ENCODE peak calls at places on chromosomes 6 and 20, in seven cellular contexts. U is endothelial cell; R is H9; T is left ventricle myocardium inferior; K is lower lobe of right lung; P is CD4-positive, alpha-beta T cell; E is foreskin fibroblast. B is an unnamed sample.

GRCh38 chr6:157314705-157315321 is 8.5 kb downstream of the TMEM242 start:
- DNase-seq in U (no peak), R (no peak), T (no peak), K (no peak), P (no peak), E (peak), B (no peak)

GRCh38 chr6:32151885-32152311 is at the start of gene PRRT1:
- DNase-seq in U (no peak), R (no peak), T (no peak), K (no peak), P (no peak), E (no peak), B (no peak)

GRCh38 chr20:25466846-25467245 is 59.4 kb downstream of the GINS1 start:
- DNase-seq in U (no peak), R (no peak), T (no peak), K (no peak), P (no peak), E (no peak), B (no peak)

GRCh38 chr6:17527076-17527475 is 73.0 kb upstream of the FAM8A1 start:
- DNase-seq in U (no peak), R (no peak), T (no peak), K (no peak), P (no peak), E (no peak), B (no peak)

GRCh38 chr6:55632953-55633352 is 54.0 kb upstream of the HMGCLL1 start:
- DNase-seq in U (no peak), R (no peak), T (no peak), K (no peak), P (no peak), E (peak), B (no peak)

GRCh38 chr20:47243906-47244305 is 112.6 kb downstream of the ZMYND8 start:
- DNase-seq in U (no peak), R (no peak), T (no peak), K (no peak), P (no peak), E (no peak), B (no peak)

GRCh38 chr6:3451498-3451897 is 5.4 kb downstream of the SLC22A23 start:
- DNase-seq in U (no peak), R (no peak), T (no peak), K (no peak), P (no peak), E (no peak), B (no peak)

GRCh38 chr20:43536041-43536816 is 22.6 kb upstream of the SGK2 start:
- DNase-seq in U (no peak), R (no peak), T (no peak), K (no peak), P (no peak), E (no peak), B (no peak)

GRCh38 chr20:19958923-19959322 is 58.2 kb upstream of the NAA20 start:
- DNase-seq in U (no peak), R (no peak), T (no peak), K (no peak), P (no peak), E (no peak), B (no peak)

GRCh38 chr6:44237021-44237812 is 9.7 kb upstream of the HSP90AB1 start:
- DNase-seq in U (peak), R (peak), T (peak), K (peak), P (peak), E (peak), B (peak)

GRCh38 chr6:111119550-111120329 is 32.4 kb downstream of the SLC16A10 start:
- DNase-seq in U (no peak), R (no peak), T (no peak), K (no peak), P (no peak), E (no peak), B (no peak)

DNA sequence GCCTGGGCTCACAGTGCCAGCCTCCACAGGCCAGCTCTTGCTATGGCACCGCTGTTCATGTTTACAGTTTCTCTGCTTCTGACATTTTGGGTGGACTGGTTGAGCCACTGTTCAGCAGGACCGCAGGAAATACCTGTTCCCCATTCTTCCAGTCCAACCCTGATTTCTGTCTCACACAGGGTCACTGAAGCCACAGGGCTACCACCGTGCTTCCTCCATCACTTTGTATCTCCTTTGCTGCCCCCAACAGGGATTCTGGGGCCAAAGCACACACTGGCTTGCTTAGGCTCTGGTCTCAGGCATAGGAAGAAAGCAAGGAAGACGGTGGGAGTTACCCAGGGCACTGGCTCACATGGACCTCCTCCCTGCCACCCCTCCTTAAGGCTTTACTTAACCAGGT is 164.5 kb downstream of the UNC5CL start:
- DNase-seq in U (peak), R (peak), T (no peak), K (no peak), P (no peak), E (no peak), B (peak)
- TF ChIP-seq CTCF in U (no peak), R (peak), T (no peak), K (no peak), P (no peak), E (no peak), B (peak)

DNA sequence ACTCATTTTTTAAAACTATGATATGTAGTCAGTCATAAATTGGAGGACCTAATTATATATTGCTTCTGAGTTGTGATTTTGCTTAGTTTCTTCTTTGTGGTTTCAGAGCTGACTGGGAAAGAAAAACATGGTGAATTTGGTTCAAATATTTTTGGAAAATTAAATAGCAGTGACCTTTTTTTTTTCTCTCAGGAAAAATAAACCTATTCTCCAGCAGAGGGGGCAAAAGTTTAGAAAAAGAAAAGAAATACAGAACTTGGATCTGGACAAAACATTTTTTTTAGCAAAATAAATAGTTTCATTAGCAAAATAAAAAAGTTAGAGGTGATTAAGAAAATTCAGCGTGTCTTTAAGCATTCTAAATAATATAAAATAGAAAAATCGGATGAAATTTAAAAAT is 10.2 kb downstream of the COL10A1 start:
- DNase-seq in U (no peak), R (no peak), T (no peak), K (no peak), P (no peak), E (no peak), B (no peak)
- TF ChIP-seq CTCF in U (peak), R (peak), T (peak), K (peak), P (no peak), E (peak), B (peak)

GRCh38 chr6:128520436-128521301 is at the start of gene PTPRK:
- DNase-seq in U (peak), R (peak), T (peak), K (peak), P (peak), E (peak), B (peak)
- TF ChIP-seq CTCF in U (peak), R (peak), T (peak), K (peak), P (no peak), E (peak), B (peak)

DNA sequence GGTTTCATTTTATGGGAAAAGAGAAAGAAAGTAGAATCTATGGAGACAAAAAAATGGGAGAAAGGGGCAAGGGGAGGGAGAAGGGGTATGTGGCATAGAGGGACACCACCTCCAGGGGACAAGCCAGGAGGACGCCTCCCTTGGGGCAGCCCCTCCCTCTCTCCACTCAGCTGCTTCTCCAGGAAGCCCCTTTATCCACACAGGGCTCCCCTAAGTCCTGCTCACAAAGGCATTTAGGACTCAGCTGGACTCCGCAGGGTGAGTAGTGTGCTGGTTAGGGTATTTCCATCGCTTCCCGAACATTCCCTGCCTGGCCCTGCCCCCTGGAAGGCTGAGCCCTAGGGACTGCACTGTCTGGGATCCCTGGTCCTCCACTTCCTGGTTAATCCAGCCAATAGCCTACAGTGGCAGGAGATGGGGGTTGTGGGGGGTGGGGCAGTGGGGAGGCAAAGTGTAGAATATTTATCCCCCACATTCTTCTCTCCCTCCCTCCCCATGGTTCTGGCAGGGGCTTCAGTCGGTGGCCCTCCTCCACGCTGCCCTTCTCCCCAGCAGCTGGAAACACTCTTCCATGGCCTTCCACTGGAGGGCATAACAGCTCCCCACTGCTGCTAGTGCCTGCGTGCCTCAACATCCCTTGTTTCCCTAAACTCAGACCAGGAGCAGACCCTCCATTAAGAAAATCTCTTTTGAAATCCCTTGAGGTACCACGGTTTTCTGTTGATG is 84.8 kb downstream of the SNX5 start:
- DNase-seq in U (no peak), R (no peak), T (no peak), K (no peak), P (no peak), E (no peak), B (no peak)
- TF ChIP-seq CTCF in U (no peak), R (peak), T (no peak), K (no peak), P (no peak), E (no peak), B (no peak)

DNA sequence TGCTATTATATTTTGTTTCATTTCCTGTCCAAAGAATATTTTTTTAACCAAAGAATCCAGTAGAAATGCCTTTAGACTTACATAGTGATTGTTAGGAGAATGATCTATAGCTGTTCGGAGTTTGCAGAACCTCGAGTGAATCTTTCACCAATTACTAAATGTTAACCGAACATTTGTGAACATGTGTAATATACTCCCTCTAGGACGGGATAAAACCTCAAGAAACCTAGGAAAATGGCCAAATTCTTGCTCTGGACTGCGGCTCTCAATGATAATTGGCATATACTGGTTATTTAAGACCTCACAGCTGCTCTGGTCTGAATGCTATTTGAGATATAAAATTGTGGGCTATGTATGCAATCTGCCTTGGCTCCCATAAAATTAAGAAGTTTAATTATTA is 137.1 kb downstream of the PACRG start:
- DNase-seq in U (no peak), R (no peak), T (no peak), K (no peak), P (no peak), E (no peak), B (no peak)
- TF ChIP-seq CTCF in U (no peak), R (no peak), T (no peak), K (no peak), P (no peak), E (no peak), B (no peak)

GRCh38 chr20:59560588-59561227 is 43.6 kb upstream of the PHACTR3 start:
- DNase-seq in U (no peak), R (no peak), T (no peak), K (no peak), P (no peak), E (no peak), B (no peak)
- TF ChIP-seq CTCF in U (peak), R (peak), T (peak), K (peak), P (peak), E (peak), B (peak)

GRCh38 chr20:62368629-62369507 is 1.8 kb upstream of the LAMA5 start:
- DNase-seq in U (peak), R (peak), T (no peak), K (no peak), P (no peak), E (peak), B (no peak)
- TF ChIP-seq CTCF in U (peak), R (peak), T (peak), K (peak), P (no peak), E (peak), B (no peak)

DNA sequence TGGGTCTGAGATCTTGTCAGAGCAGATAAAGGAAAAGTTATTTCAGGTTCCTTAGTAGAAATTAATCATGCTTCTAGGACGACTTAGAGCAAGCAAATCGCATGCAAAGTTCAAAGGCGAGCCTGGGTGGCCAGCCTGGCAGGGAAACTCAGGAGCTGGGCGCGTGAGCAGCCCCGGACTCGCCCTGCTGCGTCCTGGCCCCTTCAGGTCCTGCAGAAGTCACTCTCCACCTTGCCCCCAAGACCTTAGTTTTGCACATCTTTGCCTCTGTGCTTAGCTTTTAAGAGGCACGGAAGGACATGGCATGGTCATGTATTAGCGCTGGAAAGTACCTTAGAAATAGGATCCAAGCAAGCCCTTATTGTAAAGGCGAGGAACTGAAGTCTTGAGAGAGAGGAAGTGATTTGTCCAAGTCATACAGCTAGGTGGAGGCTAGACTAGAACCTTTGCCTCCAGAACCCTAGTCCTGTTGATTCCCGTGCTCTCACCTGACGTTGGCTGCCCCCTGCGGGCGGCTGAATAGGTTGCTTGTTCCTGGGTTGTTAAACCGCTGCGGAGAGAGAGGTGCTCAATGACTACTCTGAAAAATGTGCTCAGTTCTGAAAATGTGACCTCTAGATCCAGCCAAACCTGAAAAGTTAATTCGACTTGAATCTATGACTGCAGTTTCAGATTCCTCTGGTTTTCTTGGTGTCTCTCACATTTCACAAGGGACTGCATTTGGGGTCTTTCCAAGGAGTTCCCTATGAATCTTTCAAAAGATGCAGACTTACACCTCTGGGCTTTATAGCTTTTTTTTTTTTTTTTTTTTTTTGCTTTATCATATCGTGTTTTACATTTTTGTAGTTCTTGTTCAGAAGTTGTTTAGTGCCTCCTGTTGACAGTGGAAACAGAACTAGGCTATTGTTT is 2.7 kb downstream of the MYB start:
- DNase-seq in U (peak), R (peak), T (no peak), K (peak), P (peak), E (no peak), B (no peak)
- TF ChIP-seq CTCF in U (peak), R (peak), T (peak), K (peak), P (peak), E (peak), B (peak)

DNA sequence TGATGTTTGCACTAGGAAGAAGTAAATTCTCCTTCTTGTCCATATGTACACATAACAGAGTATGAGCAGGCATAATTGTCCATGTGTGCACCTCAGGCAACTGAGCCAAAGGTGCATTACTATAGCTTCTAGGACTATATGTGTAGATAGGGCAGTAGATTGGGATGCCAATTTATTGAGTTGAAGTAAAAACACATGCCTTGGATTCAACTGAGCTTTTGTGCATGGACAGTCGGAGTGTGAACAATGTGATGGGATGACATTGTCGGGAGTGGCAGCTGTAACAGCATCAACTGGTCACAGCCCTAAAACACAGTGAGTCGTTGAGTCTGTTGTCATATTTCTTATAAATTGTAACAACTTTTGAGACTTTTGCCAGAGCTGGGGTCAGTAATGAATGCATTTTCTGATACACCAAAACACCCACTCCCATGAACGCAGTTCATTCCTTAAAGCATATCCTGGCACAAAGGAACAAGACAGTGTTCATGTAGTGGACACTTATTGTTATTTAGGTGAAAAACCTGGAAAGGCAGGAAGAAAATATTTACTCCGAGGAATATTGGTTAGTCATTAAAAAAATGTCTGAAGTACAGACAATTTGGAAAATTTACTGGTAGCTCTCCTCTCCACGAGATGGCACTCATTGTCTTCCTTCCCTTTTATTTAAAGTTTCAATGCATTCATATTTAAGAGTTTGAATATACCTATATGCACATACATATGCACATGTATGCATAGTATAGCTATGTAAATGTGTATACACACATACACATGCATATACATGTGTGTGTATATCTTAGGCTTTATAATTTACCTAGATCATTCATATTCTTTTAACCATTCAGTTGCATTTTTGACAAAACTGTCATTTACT is 302.0 kb upstream of the STXBP5 start:
- DNase-seq in U (no peak), R (no peak), T (no peak), K (no peak), P (no peak), E (no peak), B (no peak)
- TF ChIP-seq CTCF in U (no peak), R (no peak), T (no peak), K (no peak), P (peak), E (peak), B (peak)

B was measured in D721Med.